ENCODE peak calls at places on chromosomes 3 and 15, in seven cellular contexts. N, M, T, X, Q, R and Y are unnamed samples.

GRCh38 chr3:13525827-13526625 is 22.9 kb upstream of the FBLN2 start:
- DNase-seq in N (peak), M (no peak), T (peak), X (no peak), Q (no peak), R (no peak), Y (no peak)

GRCh38 chr15:75203908-75204263 is 2.2 kb downstream of the C15orf39 start:
- DNase-seq in N (no peak), M (no peak), T (no peak), X (no peak), Q (no peak), R (no peak), Y (no peak)

GRCh38 chr15:80203361-80203885 is 48.6 kb downstream of the CTXND1 start:
- DNase-seq in N (no peak), M (no peak), T (no peak), X (no peak), Q (no peak), R (no peak), Y (no peak)

GRCh38 chr3:13975686-13976085 is 95.8 kb upstream of the WNT7A start:
- DNase-seq in N (no peak), M (no peak), T (no peak), X (no peak), Q (no peak), R (no peak), Y (no peak)

GRCh38 chr15:69668963-69669362 is 216.3 kb downstream of the RPLP1 start:
- DNase-seq in N (no peak), M (no peak), T (no peak), X (no peak), Q (no peak), R (no peak), Y (no peak)

GRCh38 chr15:41656188-41656587 is 4.0 kb upstream of the MGA start:
- DNase-seq in N (no peak), M (no peak), T (no peak), X (no peak), Q (no peak), R (no peak), Y (peak)

GRCh38 chr3:141680620-141681389 is 57.3 kb upstream of the RNF7 start:
- DNase-seq in N (no peak), M (no peak), T (peak), X (no peak), Q (peak), R (no peak), Y (peak)

GRCh38 chr3:177750436-177750835 is 553.2 kb upstream of the TBL1XR1 start:
- DNase-seq in N (no peak), M (no peak), T (no peak), X (no peak), Q (no peak), R (no peak), Y (no peak)

GRCh38 chr3:10437995-10438901 is 67.1 kb downstream of the ATP2B2 start:
- DNase-seq in N (no peak), M (no peak), T (peak), X (no peak), Q (no peak), R (no peak), Y (peak)